ENCODE peak calls at places on chromosomes 16 and 17, in six cellular contexts. Y is stomach, Z is Karpas-422, L is ovary, S is GM23248, I is tibial nerve. C is an unnamed sample.
A peak's percentile ranks its signal among the peaks of the same experiment; 100 is the strongest.

GRCh38 chr17:7022791-7023571 is at the start of gene BCL6B:
- DNase-seq in Y (no peak), Z (no peak), L (peak; percentile 37), S (no peak), I (no peak), C (no peak)

GRCh38 chr16:55913717-55914116 is 38.5 kb upstream of the CES5A start:
- DNase-seq in Y (no peak), Z (no peak), L (no peak), S (no peak), I (no peak), C (no peak)

GRCh38 chr16:4212934-4213296 is 29.0 kb downstream of the SRL start:
- DNase-seq in Y (no peak), Z (no peak), L (no peak), S (peak; percentile 66), I (no peak), C (no peak)

GRCh38 chr17:69218986-69219385 is 9.6 kb downstream of the ABCA10 start:
- DNase-seq in Y (no peak), Z (no peak), L (no peak), S (no peak), I (no peak), C (no peak)

GRCh38 chr17:37737971-37738370 is 6.9 kb downstream of the HNF1B start:
- DNase-seq in Y (no peak), Z (no peak), L (no peak), S (peak; percentile 56), I (no peak), C (no peak)

GRCh38 chr16:89811321-89811720 is 5.1 kb downstream of the FANCA start:
- DNase-seq in Y (no peak), Z (no peak), L (no peak), S (no peak), I (no peak), C (no peak)

GRCh38 chr16:8727084-8727590 is 52.7 kb downstream of the ABAT start:
- DNase-seq in Y (no peak), Z (no peak), L (no peak), S (no peak), I (no peak), C (no peak)

GRCh38 chr16:89049484-89050118 is 44.1 kb upstream of the ACSF3 start:
- DNase-seq in Y (no peak), Z (no peak), L (no peak), S (no peak), I (no peak), C (no peak)

GRCh38 chr16:55642611-55643010 is 13.2 kb upstream of the SLC6A2 start:
- DNase-seq in Y (no peak), Z (no peak), L (no peak), S (no peak), I (no peak), C (no peak)

GRCh38 chr16:72910875-72911274 is 137.1 kb downstream of the ZFHX3 start:
- DNase-seq in Y (no peak), Z (no peak), L (no peak), S (no peak), I (no peak), C (no peak)

GRCh38 chr16:84194470-84195200 is 3.7 kb downstream of the ADAD2 start:
- DNase-seq in Y (no peak), Z (peak; percentile 47), L (no peak), S (no peak), I (no peak), C (no peak)

GRCh38 chr16:89149386-89149785 is 22.2 kb upstream of the CDH15 start:
- DNase-seq in Y (no peak), Z (no peak), L (no peak), S (no peak), I (no peak), C (no peak)

GRCh38 chr16:81485824-81486554 is 41.4 kb downstream of the CMIP start:
- DNase-seq in Y (no peak), Z (no peak), L (no peak), S (peak; percentile 87), I (no peak), C (no peak)

GRCh38 chr16:84055366-84055765 is 12.8 kb upstream of the SLC38A8 start:
- DNase-seq in Y (no peak), Z (no peak), L (no peak), S (no peak), I (no peak), C (no peak)

GRCh38 chr16:89958068-89958467 is 9.5 kb downstream of the DEF8 start:
- DNase-seq in Y (no peak), Z (peak; percentile 82), L (no peak), S (peak; percentile 15), I (no peak), C (no peak)

GRCh38 chr16:77331802-77332586 is 102.8 kb downstream of the ADAMTS18 start:
- DNase-seq in Y (no peak), Z (no peak), L (no peak), S (no peak), I (no peak), C (no peak)

GRCh38 chr16:11313493-11314308 is 31.6 kb upstream of the RMI2 start:
- DNase-seq in Y (no peak), Z (no peak), L (no peak), S (no peak), I (no peak), C (no peak)

GRCh38 chr17:77285594-77286390 is 145.0 kb downstream of the SEC14L1 start:
- DNase-seq in Y (peak; percentile 85), Z (no peak), L (no peak), S (peak; percentile 98), I (no peak), C (no peak)

GRCh38 chr16:11585460-11586374 is 1.0 kb downstream of the LITAF start:
- DNase-seq in Y (peak; percentile 42), Z (peak; percentile 47), L (peak; percentile 45), S (peak; percentile 60), I (no peak), C (peak; percentile 62)

GRCh38 chr17:81483085-81483861 is 29.3 kb downstream of the ACTG1 start:
- DNase-seq in Y (no peak), Z (no peak), L (no peak), S (no peak), I (no peak), C (no peak)

GRCh38 chr17:75635610-75636202 is 2.5 kb downstream of the SMIM5 start:
- DNase-seq in Y (peak; percentile 93), Z (no peak), L (peak; percentile 15), S (no peak), I (no peak), C (peak; percentile 77)

GRCh38 chr17:80348551-80349436 is 66.2 kb upstream of the ENDOV start:
- DNase-seq in Y (no peak), Z (no peak), L (no peak), S (no peak), I (no peak), C (peak; percentile 42)

GRCh38 chr16:89924298-89924924 is 1.3 kb downstream of the TUBB3 start:
- DNase-seq in Y (no peak), Z (peak; percentile 98), L (no peak), S (peak; percentile 78), I (no peak), C (no peak)

GRCh38 chr16:3625911-3626732 is 14.7 kb upstream of the SLX4 start:
- DNase-seq in Y (no peak), Z (peak; percentile 84), L (no peak), S (peak; percentile 36), I (no peak), C (no peak)

GRCh38 chr17:42519546-42520444 is 16.2 kb upstream of the NAGLU start:
- DNase-seq in Y (peak; percentile 77), Z (no peak), L (peak; percentile 96), S (peak; percentile 99), I (peak; percentile 96), C (peak; percentile 87)

GRCh38 chr17:4733073-4733531 is 1.9 kb downstream of the MED11 start:
- DNase-seq in Y (no peak), Z (peak; percentile 72), L (no peak), S (no peak), I (no peak), C (peak; percentile 71)

GRCh38 chr17:76716834-76717205 is 6.1 kb upstream of the MXRA7 start:
- DNase-seq in Y (no peak), Z (no peak), L (no peak), S (peak; percentile 94), I (peak; percentile 8), C (peak; percentile 6)

GRCh38 chr16:69330286-69331109 is at the start of gene PDF:
- DNase-seq in Y (peak; percentile 94), Z (peak; percentile 94), L (peak; percentile 92), S (peak; percentile 99), I (peak; percentile 83), C (peak; percentile 97)

GRCh38 chr16:69327585-69328310 is 2.6 kb downstream of the PDF start:
- DNase-seq in Y (no peak), Z (no peak), L (no peak), S (no peak), I (no peak), C (no peak)

GRCh38 chr16:69328854-69329316 is 1.5 kb downstream of the PDF start:
- DNase-seq in Y (no peak), Z (peak; percentile 48), L (no peak), S (peak; percentile 54), I (no peak), C (no peak)

GRCh38 chr16:69326172-69326873 is 4.1 kb downstream of the PDF start:
- DNase-seq in Y (no peak), Z (no peak), L (no peak), S (no peak), I (no peak), C (peak; percentile 75)

GRCh38 chr16:69329369-69330285 is 761 bp downstream of the PDF start:
- DNase-seq in Y (no peak), Z (peak; percentile 72), L (peak; percentile 28), S (peak; percentile 53), I (no peak), C (no peak)
- H3K36me3 ChIP-seq in Y (peaks cover 72% of the 10 kb centered on the region), Z (peaks cover 22% of the 10 kb centered on the region), L (no peaks in the 10 kb centered on the region), S (peaks cover 24% of the 10 kb centered on the region), I (no peaks in the 10 kb centered on the region), C (no peaks in the 10 kb centered on the region)

DNA sequence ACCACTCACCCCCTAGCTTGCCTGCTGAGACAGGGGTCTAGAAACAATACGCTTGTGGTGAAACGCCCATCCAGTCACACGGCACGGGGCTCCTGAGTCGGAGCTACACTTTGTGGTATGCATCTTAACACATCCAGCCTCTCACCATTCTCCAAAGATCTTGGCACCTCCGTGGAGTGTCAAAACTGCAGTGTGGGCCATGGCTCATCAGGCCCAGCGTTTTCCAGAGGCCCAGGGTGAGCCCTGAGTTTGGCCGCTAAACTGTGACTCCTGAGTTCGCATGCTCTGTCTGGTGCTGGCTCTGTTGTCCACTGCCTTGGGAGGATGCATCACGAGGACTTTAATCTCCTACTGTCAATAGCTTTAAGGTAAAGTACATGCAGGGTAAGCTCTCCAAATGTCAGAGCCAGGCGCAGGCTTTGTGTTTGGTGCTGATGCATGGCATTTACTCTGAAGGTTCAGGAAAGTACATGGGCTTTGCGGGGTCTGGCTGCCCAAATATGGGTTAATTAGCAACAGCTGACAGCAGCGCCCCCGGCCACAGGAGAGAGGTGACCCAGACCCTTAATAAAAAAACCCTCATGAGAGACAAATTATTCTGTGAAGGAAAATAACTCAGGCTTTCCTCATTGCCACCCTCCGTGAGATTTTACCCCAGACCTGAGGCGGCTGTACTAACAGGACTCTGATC is 118.4 kb downstream of the CCDC182 start:
- DNase-seq in Y (no peak), Z (no peak), L (no peak), S (no peak), I (no peak), C (no peak)
- H3K4me1 ChIP-seq in Y (no peaks in the 10 kb centered on the region), Z (peaks cover 90% of the 10 kb centered on the region), L (no peaks in the 10 kb centered on the region), S (peaks cover 13% of the 10 kb centered on the region), I (no peaks in the 10 kb centered on the region), C (no peaks in the 10 kb centered on the region)

GRCh38 chr16:85528528-85529387 is 84.4 kb upstream of the GSE1 start:
- DNase-seq in Y (no peak), Z (no peak), L (no peak), S (no peak), I (no peak), C (no peak)
- H3K36me3 ChIP-seq in Y (no peaks in the 10 kb centered on the region), Z (no peaks in the 10 kb centered on the region), L (no peaks in the 10 kb centered on the region), S (no peaks in the 10 kb centered on the region), I (no peaks in the 10 kb centered on the region), C (no peaks in the 10 kb centered on the region)

GRCh38 chr16:15954814-15955151 is 5.4 kb downstream of the ABCC1 start:
- DNase-seq in Y (no peak), Z (no peak), L (no peak), S (peak; percentile 73), I (no peak), C (no peak)
- H3K4me1 ChIP-seq in Y (peaks cover 27% of the 10 kb centered on the region), Z (peaks cover 19% of the 10 kb centered on the region), L (peaks cover 6% of the 10 kb centered on the region), S (peaks cover 32% of the 10 kb centered on the region), I (no peaks in the 10 kb centered on the region), C (peaks cover 6% of the 10 kb centered on the region)

C was measured in Peyer's patch.